ENCODE peak calls at places on chromosomes 3 and 15, in six cellular contexts. I, Z, B, R, P and X are unnamed samples. For H3K9me3, the result is how much of the 10 kb centered on the place peaks cover.

GRCh38 chr15:88002721-88003120 is 253.8 kb downstream of the NTRK3 start:
- DNase-seq in B (no peak), Z (no peak), R (no peak), I (no peak), P (no peak), X (no peak)

GRCh38 chr3:146968204-146968651 is 363.1 kb upstream of the PLSCR5 start:
- DNase-seq in P (no peak), Z (no peak), I (no peak), B (peak), R (no peak), X (no peak)

GRCh38 chr3:69442771-69443197 is 56.9 kb upstream of the FRMD4B start:
- DNase-seq in I (no peak), B (no peak), P (no peak), Z (no peak), R (no peak), X (no peak)

GRCh38 chr3:72997421-72997961 is 880 bp downstream of the PPP4R2 start:
- DNase-seq in Z (no peak), B (peak), R (peak), I (peak), P (peak), X (no peak)

GRCh38 chr3:129483870-129484269 is 43.8 kb downstream of the IFT122 start:
- DNase-seq in P (no peak), B (no peak), Z (no peak), R (no peak), I (no peak), X (no peak)

GRCh38 chr15:77474310-77474986 is 53.8 kb downstream of the HMG20A start:
- DNase-seq in Z (no peak), B (no peak), I (no peak), P (no peak), R (no peak), X (no peak)

GRCh38 chr3:120506076-120506827 is 55.5 kb upstream of the FSTL1 start:
- DNase-seq in R (no peak), P (no peak), I (no peak), B (no peak), Z (no peak), X (no peak)

GRCh38 chr3:54955496-54955895 is 27.6 kb upstream of the LRTM1 start:
- DNase-seq in R (no peak), I (no peak), Z (no peak), P (no peak), B (no peak), X (no peak)

GRCh38 chr15:35690698-35691116 is 144.7 kb upstream of the DPH6 start:
- DNase-seq in I (no peak), Z (no peak), B (peak), P (no peak), R (no peak), X (no peak)

GRCh38 chr3:159371928-159372327 is 570.1 kb downstream of the MFSD1 start:
- DNase-seq in P (no peak), Z (no peak), I (no peak), R (no peak), B (no peak), X (no peak)

GRCh38 chr15:79635897-79636596 is 203.9 kb downstream of the MINAR1 start:
- DNase-seq in R (no peak), Z (no peak), B (no peak), P (no peak), I (peak), X (no peak)

GRCh38 chr3:124463234-124463633 is 267.0 kb upstream of the UMPS start:
- DNase-seq in Z (no peak), R (no peak), I (no peak), P (no peak), B (no peak), X (no peak)

GRCh38 chr3:51328206-51328605 is 56.9 kb upstream of the MANF start:
- DNase-seq in R (no peak), Z (no peak), P (no peak), I (no peak), B (no peak), X (no peak)

GRCh38 chr3:131067983-131068382 is 41.3 kb downstream of the NEK11 start:
- DNase-seq in B (no peak), Z (no peak), I (no peak), R (peak), P (no peak), X (peak)

GRCh38 chr3:103613738-103614137 is 1178.9 kb downstream of the ZPLD1 start:
- DNase-seq in R (no peak), Z (no peak), I (no peak), P (no peak), B (no peak), X (no peak)

GRCh38 chr3:8001712-8002111 is 499.9 kb upstream of the LMCD1 start:
- DNase-seq in Z (no peak), B (no peak), P (no peak), I (no peak), R (no peak), X (peak)

GRCh38 chr15:51356983-51357382 is 15.5 kb downstream of the GLDN start:
- DNase-seq in P (no peak), R (no peak), Z (no peak), B (no peak), I (no peak), X (no peak)

DNA sequence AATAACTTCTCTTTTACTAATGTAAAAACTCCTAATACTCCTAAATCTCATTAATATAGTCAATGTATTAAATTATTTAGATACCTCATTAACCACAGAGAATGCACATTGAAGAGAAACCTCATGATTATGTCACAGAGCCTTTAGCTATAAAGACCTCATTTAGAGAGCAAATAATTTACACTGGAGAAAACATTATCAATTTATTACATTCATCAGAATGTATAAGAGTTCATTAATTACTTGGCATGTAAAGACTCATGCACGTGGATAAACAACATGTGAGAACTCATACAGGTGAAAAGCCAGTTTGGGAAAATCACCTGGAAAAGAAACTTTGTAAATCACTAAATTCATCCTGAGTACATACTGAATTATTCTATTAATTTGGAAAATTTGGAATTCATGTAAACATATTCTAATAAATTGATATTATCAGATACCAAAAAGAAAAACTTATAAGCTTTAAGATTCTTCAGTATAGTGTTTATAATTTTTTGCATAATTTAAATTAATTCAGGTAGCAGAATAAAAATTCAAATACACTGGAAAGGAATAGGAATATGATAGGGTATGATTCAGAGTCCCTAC is 22.9 kb upstream of the WNT7A start:
- DNase-seq in R (no peak), Z (no peak), B (no peak), P (no peak), I (no peak), X (no peak)
- H3K9me3 ChIP-seq in R (under half), Z (half or more), B (under half), P (half or more), I (half or more), X (half or more)

GRCh38 chr15:95693917-95694316 is 636.6 kb upstream of the NR2F2 start:
- DNase-seq in Z (no peak), I (no peak), B (no peak), P (no peak), R (no peak), X (no peak)
- H3K9me3 ChIP-seq in Z (under half), I (under half), B (under half), P (under half), R (under half), X (under half)

GRCh38 chr15:67829647-67830504 is 4.6 kb downstream of the SKOR1 start:
- DNase-seq in R (no peak), I (no peak), Z (no peak), P (no peak), B (no peak), X (no peak)

GRCh38 chr15:67828379-67828968 is 3.2 kb downstream of the SKOR1 start:
- DNase-seq in B (no peak), R (no peak), P (no peak), Z (no peak), I (no peak), X (no peak)

GRCh38 chr15:67826717-67827560 is 1.6 kb downstream of the SKOR1 start:
- DNase-seq in Z (no peak), R (no peak), P (no peak), I (no peak), B (no peak), X (no peak)

GRCh38 chr15:67827561-67828378 is 2.5 kb downstream of the SKOR1 start:
- DNase-seq in Z (no peak), P (no peak), B (no peak), I (no peak), R (no peak), X (no peak)

GRCh38 chr15:67828969-67829646 is 3.8 kb downstream of the SKOR1 start:
- DNase-seq in I (no peak), Z (no peak), P (no peak), R (no peak), B (no peak), X (no peak)
- H3K9me3 ChIP-seq in I (under half), Z (under half), P (under half), R (under half), B (under half), X (under half)

DNA sequence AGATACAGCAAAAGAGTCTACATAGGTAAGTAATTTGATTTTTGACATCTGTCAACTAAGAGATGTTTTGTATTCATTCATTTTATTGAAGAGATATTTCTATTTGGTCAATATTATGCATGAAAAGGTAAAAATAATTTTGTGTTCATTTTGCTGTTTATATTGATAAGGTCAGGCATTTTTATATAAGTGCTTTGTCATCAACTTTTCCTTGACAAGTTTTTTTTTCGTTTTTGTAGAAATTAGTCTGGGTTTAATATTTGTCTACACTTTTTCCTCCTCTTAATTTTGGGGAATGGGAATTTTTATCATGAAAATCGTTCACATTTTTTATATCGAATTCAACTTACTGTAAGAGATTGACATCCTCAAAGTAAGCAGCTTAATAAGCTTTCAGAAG is 67.7 kb downstream of the STT3B start:
- DNase-seq in P (no peak), B (no peak), I (no peak), Z (no peak), R (no peak), X (no peak)
- H3K9me3 ChIP-seq in P (under half), B (under half), I (under half), Z (under half), R (under half), X (under half)

GRCh38 chr15:25091421-25092158 is 136.8 kb downstream of the SNRPN start:
- DNase-seq in R (no peak), I (no peak), B (no peak), P (no peak), Z (no peak), X (no peak)
- H3K9me3 ChIP-seq in R (under half), I (under half), B (half or more), P (half or more), Z (half or more), X (half or more)

GRCh38 chr15:25183581-25184330 is 229.0 kb downstream of the SNRPN start:
- DNase-seq in I (no peak), Z (no peak), P (peak), B (no peak), R (no peak), X (peak)
- H3K9me3 ChIP-seq in I (under half), Z (half or more), P (under half), B (under half), R (under half), X (under half)

DNA sequence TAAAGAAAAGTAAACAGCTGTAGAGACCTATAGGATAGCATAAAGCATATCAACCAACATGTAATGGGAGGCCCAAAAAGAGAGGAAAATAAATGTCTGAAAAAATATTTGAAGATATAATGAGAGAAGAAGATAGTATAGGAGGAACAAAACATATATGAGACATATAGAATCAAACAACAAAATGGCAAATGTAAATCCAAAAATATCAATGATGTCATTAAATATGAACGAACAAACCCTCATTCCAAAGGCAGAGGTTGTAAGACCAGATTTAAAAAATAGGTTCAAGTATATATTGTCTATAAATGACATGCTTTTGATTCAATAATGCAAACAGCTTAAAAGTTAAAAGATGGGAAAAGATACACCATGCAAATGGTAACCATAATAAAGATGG is 470.4 kb downstream of the AGBL1 start:
- DNase-seq in P (no peak), B (no peak), Z (no peak), R (no peak), I (no peak), X (no peak)
- H3K9me3 ChIP-seq in P (under half), B (under half), Z (under half), R (under half), I (under half), X (under half)